ENCODE peak calls at places on chromosome 20, in four cellular contexts. One of them, this sample, is unnamed.

GRCh38 chr20:17969276-17969883 is 562 bp downstream of the MGME1 start:
- DNase-seq in lung: no peak
- DNase-seq in cardiac muscle cell: peak
- DNase-seq in heart right ventricle: peak
- DNase-seq in this sample: no peak

GRCh38 chr20:41643504-41643938 is 25.3 kb upstream of the CHD6 start:
- DNase-seq in heart right ventricle: peak
- DNase-seq in cardiac muscle cell: peak
- DNase-seq in lung: peak
- DNase-seq in this sample: no peak

GRCh38 chr20:59573837-59574236 is 30.5 kb upstream of the PHACTR3 start:
- DNase-seq in lung: no peak
- DNase-seq in heart right ventricle: no peak
- DNase-seq in cardiac muscle cell: no peak
- DNase-seq in this sample: no peak

GRCh38 chr20:32789896-32790750 is 27.9 kb downstream of the DNMT3B start:
- DNase-seq in lung: peak
- DNase-seq in cardiac muscle cell: peak
- DNase-seq in heart right ventricle: peak
- DNase-seq in this sample: peak

GRCh38 chr20:36248836-36249235 is 12.6 kb downstream of the AAR2 start:
- DNase-seq in lung: no peak
- DNase-seq in cardiac muscle cell: no peak
- DNase-seq in heart right ventricle: no peak
- DNase-seq in this sample: no peak

GRCh38 chr20:62799873-62800272 is 3.6 kb downstream of the MRGBP start:
- DNase-seq in lung: no peak
- DNase-seq in heart right ventricle: no peak
- DNase-seq in cardiac muscle cell: no peak
- DNase-seq in this sample: no peak

GRCh38 chr20:50321797-50322480 is 131.3 kb downstream of the CEBPB start:
- DNase-seq in lung: peak
- DNase-seq in cardiac muscle cell: no peak
- DNase-seq in heart right ventricle: no peak
- DNase-seq in this sample: no peak

GRCh38 chr20:52972190-52972937 is at the start of gene TSHZ2:
- DNase-seq in cardiac muscle cell: peak
- DNase-seq in lung: peak
- DNase-seq in heart right ventricle: peak
- DNase-seq in this sample: peak

GRCh38 chr20:11229772-11230171 is 556.0 kb upstream of the JAG1 start:
- DNase-seq in lung: peak
- DNase-seq in heart right ventricle: peak
- DNase-seq in cardiac muscle cell: peak
- DNase-seq in this sample: no peak

GRCh38 chr20:13791562-13792459 is 7.0 kb downstream of the NDUFAF5 start:
- DNase-seq in cardiac muscle cell: peak
- DNase-seq in lung: no peak
- DNase-seq in heart right ventricle: no peak
- DNase-seq in this sample: no peak

GRCh38 chr20:13790708-13791107 is 5.9 kb downstream of the NDUFAF5 start:
- DNase-seq in heart right ventricle: no peak
- DNase-seq in lung: no peak
- DNase-seq in cardiac muscle cell: no peak
- DNase-seq in this sample: no peak

GRCh38 chr20:13786143-13786828 is 1.5 kb downstream of the NDUFAF5 start:
- DNase-seq in heart right ventricle: no peak
- DNase-seq in lung: no peak
- DNase-seq in cardiac muscle cell: no peak
- DNase-seq in this sample: no peak

GRCh38 chr20:13784893-13785715 is at the start of the genes ESF1 and NDUFAF5:
- DNase-seq in heart right ventricle: peak
- DNase-seq in cardiac muscle cell: peak
- DNase-seq in lung: peak
- DNase-seq in this sample: peak

DNA sequence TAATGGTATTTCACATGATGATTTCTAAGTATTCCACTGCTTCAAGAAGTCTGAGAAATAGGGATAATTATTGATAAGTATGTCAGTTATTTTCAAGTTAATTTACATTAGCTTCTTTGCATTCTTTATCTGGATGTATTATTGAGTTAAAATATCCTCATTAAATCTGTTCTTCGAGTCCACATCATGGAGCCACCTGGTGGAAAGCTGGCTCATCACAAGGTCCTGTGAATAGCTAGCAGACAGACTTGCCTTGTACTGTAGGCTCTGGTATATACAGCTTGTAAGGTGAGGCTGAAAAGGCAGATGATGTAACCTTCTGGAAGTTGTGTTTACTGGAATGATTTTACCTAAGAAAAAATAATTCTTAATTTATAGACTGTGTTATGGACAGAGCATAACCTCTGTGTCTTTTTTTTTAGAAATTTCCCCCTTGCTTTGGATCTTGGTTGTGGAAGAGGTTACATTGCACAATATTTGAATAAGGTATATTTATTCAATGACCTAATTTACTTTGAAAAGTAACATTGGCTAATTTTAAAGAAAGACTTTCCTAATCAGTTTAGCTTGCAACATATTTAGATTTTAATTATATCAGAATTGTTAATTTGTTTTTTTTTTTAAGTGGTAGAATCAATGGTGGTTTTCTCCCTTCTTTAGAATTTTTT is 3.5 kb downstream of the NDUFAF5 start:
- DNase-seq in lung: no peak
- DNase-seq in heart right ventricle: no peak
- DNase-seq in cardiac muscle cell: peak
- DNase-seq in this sample: peak
- TF ChIP-seq CTCF in lung: no peak
- TF ChIP-seq CTCF in heart right ventricle: peak
- TF ChIP-seq CTCF in cardiac muscle cell: peak
- TF ChIP-seq CTCF in this sample: peak

GRCh38 chr20:297098-297924 is at the start of gene ZCCHC3:
- DNase-seq in cardiac muscle cell: peak
- DNase-seq in lung: peak
- DNase-seq in heart right ventricle: peak
- DNase-seq in this sample: peak
- TF ChIP-seq CTCF in cardiac muscle cell: peak
- TF ChIP-seq CTCF in lung: no peak
- TF ChIP-seq CTCF in heart right ventricle: no peak
- TF ChIP-seq CTCF in this sample: peak

DNA sequence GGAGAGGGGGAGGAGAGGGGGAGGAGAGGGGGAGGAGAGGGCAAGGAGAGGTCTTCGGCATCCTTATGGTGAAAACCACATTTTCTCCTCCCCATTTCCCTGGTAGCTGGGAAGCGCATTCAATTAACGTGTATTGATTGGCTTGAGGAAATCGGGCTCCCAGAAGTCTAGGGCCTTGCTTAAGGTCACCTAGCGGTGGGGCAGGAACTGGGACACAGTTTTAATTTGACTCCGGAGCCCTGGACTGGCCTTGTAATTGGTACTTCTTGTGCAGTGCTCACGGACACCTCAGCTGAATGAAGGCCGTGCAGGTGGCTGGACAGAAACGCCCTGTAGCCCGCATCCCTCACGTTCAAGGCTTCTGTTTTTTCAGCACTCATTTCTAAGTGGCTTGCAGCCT is 42.8 kb downstream of the CTCFL start:
- DNase-seq in lung: no peak
- DNase-seq in cardiac muscle cell: no peak
- DNase-seq in heart right ventricle: no peak
- DNase-seq in this sample: no peak
- TF ChIP-seq CTCF in lung: no peak
- TF ChIP-seq CTCF in cardiac muscle cell: no peak
- TF ChIP-seq CTCF in heart right ventricle: no peak
- TF ChIP-seq CTCF in this sample: no peak

GRCh38 chr20:45971675-45972499 is at the start of gene ZNF335:
- DNase-seq in cardiac muscle cell: peak
- DNase-seq in lung: peak
- DNase-seq in heart right ventricle: peak
- DNase-seq in this sample: peak
- TF ChIP-seq CTCF in cardiac muscle cell: peak
- TF ChIP-seq CTCF in lung: peak
- TF ChIP-seq CTCF in heart right ventricle: peak
- TF ChIP-seq CTCF in this sample: peak

GRCh38 chr20:44271915-44272663 is 25.0 kb downstream of the GDAP1L1 start:
- DNase-seq in heart right ventricle: no peak
- DNase-seq in cardiac muscle cell: no peak
- DNase-seq in lung: no peak
- DNase-seq in this sample: peak

GRCh38 chr20:44274303-44275017 is 27.4 kb downstream of the GDAP1L1 start:
- DNase-seq in heart right ventricle: no peak
- DNase-seq in cardiac muscle cell: no peak
- DNase-seq in lung: no peak
- DNase-seq in this sample: no peak

GRCh38 chr20:44279228-44279627 is 31.8 kb downstream of the FITM2 start:
- DNase-seq in cardiac muscle cell: no peak
- DNase-seq in heart right ventricle: no peak
- DNase-seq in lung: no peak
- DNase-seq in this sample: no peak

GRCh38 chr20:44268802-44269201 is 21.7 kb downstream of the GDAP1L1 start:
- DNase-seq in heart right ventricle: no peak
- DNase-seq in lung: no peak
- DNase-seq in cardiac muscle cell: no peak
- DNase-seq in this sample: no peak

GRCh38 chr20:44273231-44274215 is 26.4 kb downstream of the GDAP1L1 start:
- DNase-seq in lung: no peak
- DNase-seq in cardiac muscle cell: no peak
- DNase-seq in heart right ventricle: no peak
- DNase-seq in this sample: no peak
- TF ChIP-seq CTCF in lung: no peak
- TF ChIP-seq CTCF in cardiac muscle cell: no peak
- TF ChIP-seq CTCF in heart right ventricle: no peak
- TF ChIP-seq CTCF in this sample: no peak

DNA sequence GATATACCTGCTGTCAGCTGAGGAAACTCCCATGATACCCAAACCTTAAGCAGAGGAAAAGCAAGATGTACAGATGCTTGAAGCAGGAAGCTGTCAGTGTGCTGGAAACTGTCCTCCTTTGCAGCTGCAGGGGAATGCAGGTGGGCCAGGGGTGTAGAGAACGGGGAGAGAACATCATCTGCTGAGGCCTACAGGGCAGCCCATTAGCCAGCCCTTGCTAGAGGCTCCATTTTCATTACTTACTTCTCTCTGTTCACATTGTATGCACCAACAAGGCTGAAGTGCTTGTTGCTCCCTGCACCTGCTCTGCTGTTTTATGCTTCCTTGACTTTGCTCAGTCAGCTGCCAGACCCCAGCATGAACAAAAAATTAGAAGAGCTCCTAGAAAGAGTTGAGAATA is 119.1 kb downstream of the PRND start:
- DNase-seq in heart right ventricle: no peak
- DNase-seq in cardiac muscle cell: no peak
- DNase-seq in lung: no peak
- DNase-seq in this sample: no peak
- TF ChIP-seq CTCF in heart right ventricle: no peak
- TF ChIP-seq CTCF in cardiac muscle cell: no peak
- TF ChIP-seq CTCF in lung: no peak
- TF ChIP-seq CTCF in this sample: no peak